ENCODE peak calls at places on chromosome 16, in six cellular contexts. R is fibroblast of mammary gland, V is RWPE1, H is osteoblast, S is tibial artery, Y is T-helper 1 cell. Z is an unnamed sample.

GRCh38 chr16:73432794-73433455 is 385.0 kb upstream of the ZFHX3 start:
- DNase-seq in R (no peak), S (no peak), Y (no peak), V (no peak), H (no peak), Z (no peak)

GRCh38 chr16:1638757-1639156 is 26.6 kb downstream of the CRAMP1 start:
- DNase-seq in H (peak; percentile 8), R (no peak), V (no peak), Y (no peak), S (no peak), Z (no peak)

GRCh38 chr16:68332411-68333121 is 21.7 kb downstream of the PRMT7 start:
- DNase-seq in Y (no peak), S (peak; percentile 55), R (peak; percentile 55), V (no peak), H (no peak), Z (peak; percentile 33)

GRCh38 chr16:67254809-67255552 is 6.2 kb downstream of the SLC9A5 start:
- DNase-seq in V (no peak), R (no peak), S (peak; percentile 16), H (peak; percentile 29), Y (no peak), Z (no peak)

GRCh38 chr16:11349599-11350276 is 4.5 kb downstream of the RMI2 start:
- DNase-seq in H (peak; percentile 90), Y (no peak), S (peak; percentile 84), R (peak; percentile 86), V (peak; percentile 28), Z (peak; percentile 49)

GRCh38 chr16:58028541-58029070 is 3.1 kb downstream of the MMP15 start:
- DNase-seq in H (peak; percentile 83), V (no peak), R (no peak), S (no peak), Y (no peak), Z (no peak)

GRCh38 chr16:48525201-48526057 is 84.6 kb downstream of the N4BP1 start:
- DNase-seq in V (no peak), S (no peak), H (no peak), R (no peak), Y (no peak), Z (no peak)

GRCh38 chr16:91484-91883 is 13.5 kb downstream of the MPG start:
- DNase-seq in H (peak; percentile 66), S (no peak), Y (no peak), R (peak; percentile 38), V (no peak), Z (no peak)

GRCh38 chr16:56108724-56109123 is 82.6 kb upstream of the GNAO1 start:
- DNase-seq in V (no peak), R (no peak), H (no peak), Y (no peak), S (no peak), Z (no peak)

GRCh38 chr16:28981517-28981916 is 3.3 kb upstream of the LAT start:
- DNase-seq in S (no peak), R (peak; percentile 22), V (peak; percentile 7), Y (no peak), H (peak; percentile 42), Z (no peak)

GRCh38 chr16:81444448-81445121 is at the start of gene CMIP:
- DNase-seq in S (peak; percentile 73), R (peak; percentile 60), V (peak; percentile 93), H (peak; percentile 100), Y (peak; percentile 61), Z (peak; percentile 49)

GRCh38 chr16:54245788-54246453 is 40.7 kb downstream of the IRX3 start:
- DNase-seq in Y (no peak), R (no peak), H (no peak), S (no peak), V (no peak), Z (no peak)

GRCh38 chr16:15599303-15600070 is 43.5 kb downstream of the MARF1 start:
- DNase-seq in Y (no peak), V (no peak), H (no peak), R (no peak), S (no peak), Z (no peak)

GRCh38 chr16:79995315-79995714 is 394.8 kb upstream of the MAF start:
- DNase-seq in R (no peak), V (no peak), H (no peak), S (no peak), Y (no peak), Z (no peak)

GRCh38 chr16:29141586-29142324 is 156.9 kb downstream of the LAT start:
- DNase-seq in V (no peak), H (no peak), Y (no peak), S (peak; percentile 13), R (no peak), Z (no peak)

GRCh38 chr16:25187491-25187795 is 29.3 kb upstream of the AQP8 start:
- DNase-seq in R (no peak), V (no peak), Y (no peak), H (no peak), S (no peak), Z (no peak)

GRCh38 chr16:84648595-84649510 is 542 bp downstream of the KLHL36 start:
- DNase-seq in Y (peak; percentile 23), H (peak; percentile 90), S (peak; percentile 41), V (peak; percentile 59), R (no peak), Z (no peak)

GRCh38 chr16:78743556-78743955 is 644.1 kb downstream of the WWOX start:
- DNase-seq in Y (no peak), H (no peak), R (no peak), S (no peak), V (no peak), Z (no peak)

GRCh38 chr16:59707441-59707840 is 973.3 kb upstream of the GOT2 start:
- DNase-seq in Y (no peak), V (no peak), H (no peak), S (no peak), R (no peak), Z (no peak)

GRCh38 chr16:67666032-67666537 is 465 bp downstream of the ENKD1 start:
- DNase-seq in V (no peak), S (no peak), Y (no peak), R (peak; percentile 20), H (peak; percentile 94), Z (no peak)

GRCh38 chr16:1530883-1531637 is 2.4 kb upstream of the TMEM204 start:
- DNase-seq in Y (no peak), S (peak; percentile 74), V (no peak), H (peak; percentile 88), R (peak; percentile 90), Z (no peak)

GRCh38 chr16:56475226-56475625 is 23.9 kb downstream of the OGFOD1 start:
- DNase-seq in R (no peak), V (no peak), Y (no peak), S (no peak), H (no peak), Z (no peak)

GRCh38 chr16:84647830-84648594 is at the start of gene KLHL36:
- DNase-seq in S (peak; percentile 38), V (peak; percentile 74), Y (peak; percentile 58), H (peak; percentile 100), R (no peak), Z (no peak)

GRCh38 chr16:8751481-8752311 is 45.7 kb downstream of the TMEM186 start:
- DNase-seq in H (peak; percentile 53), S (no peak), V (peak; percentile 87), R (peak; percentile 67), Y (no peak), Z (peak; percentile 81)

GRCh38 chr16:84543931-84544776 is 39.7 kb upstream of the MEAK7 start:
- DNase-seq in H (no peak), V (no peak), S (no peak), R (peak; percentile 31), Y (no peak), Z (no peak)

GRCh38 chr16:12942861-12943260 is 41.5 kb downstream of the SHISA9 start:
- DNase-seq in R (no peak), Y (no peak), H (no peak), V (no peak), S (no peak), Z (no peak)

GRCh38 chr16:31869511-31870201 is 4.0 kb upstream of the ZNF267 start:
- DNase-seq in S (peak; percentile 74), H (peak; percentile 79), Y (peak; percentile 48), R (peak; percentile 91), V (peak; percentile 38), Z (peak; percentile 91)

GRCh38 chr16:69321080-69321479 is 9.3 kb downstream of the PDF start:
- DNase-seq in R (no peak), S (peak; percentile 10), Y (no peak), H (no peak), V (no peak), Z (no peak)

GRCh38 chr16:52912565-52913173 is 140.0 kb downstream of the CHD9NB start:
- DNase-seq in Y (no peak), S (peak; percentile 29), V (peak; percentile 66), R (peak; percentile 54), H (no peak), Z (peak; percentile 68)

GRCh38 chr16:68389006-68389405 is 59.3 kb downstream of the SMPD3 start:
- DNase-seq in R (no peak), H (no peak), V (no peak), Y (no peak), S (no peak), Z (no peak)

GRCh38 chr16:31873556-31874353 is at the start of gene ZNF267:
- DNase-seq in H (peak; percentile 90), R (peak; percentile 89), V (peak; percentile 96), S (peak; percentile 98), Y (peak; percentile 88), Z (peak; percentile 73)

GRCh38 chr16:69089091-69089912 is 16.2 kb upstream of the HAS3 start:
- DNase-seq in R (no peak), Y (no peak), S (no peak), H (no peak), V (no peak), Z (peak; percentile 74)

GRCh38 chr16:57476546-57477410 is 9.5 kb downstream of the DOK4 start:
- DNase-seq in S (no peak), R (no peak), Y (no peak), V (no peak), H (no peak), Z (no peak)